ENCODE peak calls at places on chromosome 14, in ten cellular contexts. One of them, this sample, is unnamed.

GRCh38 chr14:39107624-39108023 is 4.6 kb upstream of the SEC23A start:
- DNase-seq in keratinocyte: no peak
- DNase-seq in RWPE2: no peak
- DNase-seq in lower lobe of right lung: no peak
- DNase-seq in AG04450: no peak
- DNase-seq in CD8-positive, alpha-beta T cell: no peak
- DNase-seq in tibial artery: no peak
- DNase-seq in left ventricle myocardium inferior: no peak
- DNase-seq in heart right ventricle: no peak
- DNase-seq in ovary: no peak
- DNase-seq in this sample: peak; percentile 71

GRCh38 chr14:99624971-99625370 is 20.0 kb upstream of the HHIPL1 start:
- DNase-seq in tibial artery: no peak
- DNase-seq in ovary: no peak
- DNase-seq in left ventricle myocardium inferior: no peak
- DNase-seq in AG04450: no peak
- DNase-seq in keratinocyte: no peak
- DNase-seq in CD8-positive, alpha-beta T cell: no peak
- DNase-seq in heart right ventricle: no peak
- DNase-seq in RWPE2: no peak
- DNase-seq in lower lobe of right lung: no peak
- DNase-seq in this sample: no peak

GRCh38 chr14:94769413-94770250 is at the start of gene GSC:
- DNase-seq in keratinocyte: no peak
- DNase-seq in AG04450: no peak
- DNase-seq in RWPE2: no peak
- DNase-seq in CD8-positive, alpha-beta T cell: no peak
- DNase-seq in tibial artery: no peak
- DNase-seq in lower lobe of right lung: no peak
- DNase-seq in ovary: peak; percentile 44
- DNase-seq in left ventricle myocardium inferior: peak; percentile 26
- DNase-seq in heart right ventricle: peak; percentile 42
- DNase-seq in this sample: peak; percentile 89

GRCh38 chr14:68807148-68807600 is 14.3 kb upstream of the ZFP36L1 start:
- DNase-seq in keratinocyte: no peak
- DNase-seq in heart right ventricle: peak; percentile 59
- DNase-seq in CD8-positive, alpha-beta T cell: no peak
- DNase-seq in left ventricle myocardium inferior: peak; percentile 45
- DNase-seq in RWPE2: peak; percentile 62
- DNase-seq in tibial artery: peak; percentile 48
- DNase-seq in lower lobe of right lung: peak; percentile 57
- DNase-seq in AG04450: peak; percentile 95
- DNase-seq in ovary: peak; percentile 75
- DNase-seq in this sample: no peak

GRCh38 chr14:55297611-55298323 is 26.5 kb downstream of the FBXO34 start:
- DNase-seq in AG04450: no peak
- DNase-seq in tibial artery: no peak
- DNase-seq in left ventricle myocardium inferior: no peak
- DNase-seq in keratinocyte: peak; percentile 23
- DNase-seq in lower lobe of right lung: peak; percentile 57
- DNase-seq in ovary: no peak
- DNase-seq in heart right ventricle: no peak
- DNase-seq in CD8-positive, alpha-beta T cell: no peak
- DNase-seq in RWPE2: no peak
- DNase-seq in this sample: peak; percentile 27

GRCh38 chr14:70651522-70651921 is 9.8 kb downstream of the TTC9 start:
- DNase-seq in AG04450: no peak
- DNase-seq in keratinocyte: no peak
- DNase-seq in lower lobe of right lung: no peak
- DNase-seq in left ventricle myocardium inferior: no peak
- DNase-seq in RWPE2: no peak
- DNase-seq in CD8-positive, alpha-beta T cell: no peak
- DNase-seq in ovary: no peak
- DNase-seq in tibial artery: no peak
- DNase-seq in heart right ventricle: no peak
- DNase-seq in this sample: no peak

GRCh38 chr14:76348898-76349297 is 27.0 kb upstream of the ESRRB start:
- DNase-seq in tibial artery: peak; percentile 25
- DNase-seq in AG04450: no peak
- DNase-seq in keratinocyte: no peak
- DNase-seq in CD8-positive, alpha-beta T cell: no peak
- DNase-seq in RWPE2: no peak
- DNase-seq in lower lobe of right lung: no peak
- DNase-seq in left ventricle myocardium inferior: peak; percentile 25
- DNase-seq in heart right ventricle: peak; percentile 27
- DNase-seq in ovary: no peak
- DNase-seq in this sample: peak; percentile 8

GRCh38 chr14:44833376-44833775 is 128.4 kb downstream of the KLHL28 start:
- DNase-seq in tibial artery: no peak
- DNase-seq in AG04450: no peak
- DNase-seq in CD8-positive, alpha-beta T cell: no peak
- DNase-seq in left ventricle myocardium inferior: no peak
- DNase-seq in keratinocyte: no peak
- DNase-seq in lower lobe of right lung: no peak
- DNase-seq in heart right ventricle: no peak
- DNase-seq in RWPE2: no peak
- DNase-seq in ovary: no peak
- DNase-seq in this sample: no peak

GRCh38 chr14:77607741-77608302 is 8.6 kb downstream of the SPTLC2 start:
- DNase-seq in CD8-positive, alpha-beta T cell: no peak
- DNase-seq in tibial artery: peak; percentile 24
- DNase-seq in left ventricle myocardium inferior: no peak
- DNase-seq in ovary: no peak
- DNase-seq in lower lobe of right lung: no peak
- DNase-seq in heart right ventricle: no peak
- DNase-seq in keratinocyte: no peak
- DNase-seq in RWPE2: no peak
- DNase-seq in AG04450: no peak
- DNase-seq in this sample: peak; percentile 30

GRCh38 chr14:105475916-105476845 is 1.6 kb downstream of the CRIP2 start:
- DNase-seq in lower lobe of right lung: peak; percentile 72
- DNase-seq in ovary: no peak
- DNase-seq in RWPE2: no peak
- DNase-seq in left ventricle myocardium inferior: peak; percentile 75
- DNase-seq in CD8-positive, alpha-beta T cell: no peak
- DNase-seq in tibial artery: peak; percentile 76
- DNase-seq in heart right ventricle: peak; percentile 84
- DNase-seq in AG04450: no peak
- DNase-seq in keratinocyte: no peak
- DNase-seq in this sample: peak; percentile 55
- TF ChIP-seq CTCF in lower lobe of right lung: no peak
- TF ChIP-seq CTCF in ovary: no peak
- TF ChIP-seq CTCF in RWPE2: no peak
- TF ChIP-seq CTCF in left ventricle myocardium inferior: no peak
- TF ChIP-seq CTCF in CD8-positive, alpha-beta T cell: no peak
- TF ChIP-seq CTCF in tibial artery: no peak
- TF ChIP-seq CTCF in heart right ventricle: no peak
- TF ChIP-seq CTCF in AG04450: no peak
- TF ChIP-seq CTCF in keratinocyte: no peak
- TF ChIP-seq CTCF in this sample: no peak

GRCh38 chr14:63164108-63164683 is 40.0 kb upstream of the RHOJ start:
- DNase-seq in tibial artery: no peak
- DNase-seq in lower lobe of right lung: no peak
- DNase-seq in left ventricle myocardium inferior: no peak
- DNase-seq in AG04450: no peak
- DNase-seq in heart right ventricle: no peak
- DNase-seq in ovary: no peak
- DNase-seq in CD8-positive, alpha-beta T cell: no peak
- DNase-seq in keratinocyte: no peak
- DNase-seq in RWPE2: no peak
- DNase-seq in this sample: no peak
- H3K4me3 ChIP-seq in tibial artery: no peak overlapping the region
- H3K4me3 ChIP-seq in lower lobe of right lung: no peak overlapping the region
- H3K4me3 ChIP-seq in left ventricle myocardium inferior: no peak overlapping the region
- H3K4me3 ChIP-seq in AG04450: no peak overlapping the region
- H3K4me3 ChIP-seq in heart right ventricle: no peak overlapping the region
- H3K4me3 ChIP-seq in ovary: no peak overlapping the region
- H3K4me3 ChIP-seq in CD8-positive, alpha-beta T cell: no peak overlapping the region
- H3K4me3 ChIP-seq in keratinocyte: no peak overlapping the region
- H3K4me3 ChIP-seq in RWPE2: no peak overlapping the region
- H3K4me3 ChIP-seq in this sample: no peak overlapping the region

DNA sequence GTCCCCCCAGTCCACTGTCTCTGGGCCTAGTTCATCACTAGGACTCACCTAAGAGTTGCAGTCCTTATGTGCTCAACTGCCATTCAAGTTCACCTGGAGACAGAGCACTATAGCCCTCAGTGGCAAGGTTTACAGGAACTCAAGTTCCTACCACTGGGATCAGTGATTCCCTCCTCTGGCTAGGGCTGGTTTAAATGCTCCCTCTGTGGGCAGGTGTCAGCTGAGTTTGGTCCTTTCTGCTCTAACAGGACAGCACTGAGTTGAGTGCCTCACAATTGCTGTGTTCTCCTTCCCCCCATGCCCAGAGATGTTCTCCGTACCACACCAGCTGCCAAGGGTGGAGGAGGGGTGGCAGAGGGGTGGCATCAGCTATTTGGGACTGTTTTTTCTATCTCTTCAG is 20.8 kb upstream of the SAV1 start:
- DNase-seq in RWPE2: no peak
- DNase-seq in left ventricle myocardium inferior: no peak
- DNase-seq in CD8-positive, alpha-beta T cell: no peak
- DNase-seq in AG04450: no peak
- DNase-seq in heart right ventricle: no peak
- DNase-seq in ovary: no peak
- DNase-seq in tibial artery: no peak
- DNase-seq in lower lobe of right lung: no peak
- DNase-seq in keratinocyte: no peak
- DNase-seq in this sample: peak; percentile 42
- TF ChIP-seq CTCF in RWPE2: peak; percentile 27
- TF ChIP-seq CTCF in left ventricle myocardium inferior: peak; percentile 31
- TF ChIP-seq CTCF in CD8-positive, alpha-beta T cell: no peak
- TF ChIP-seq CTCF in AG04450: no peak
- TF ChIP-seq CTCF in heart right ventricle: peak; percentile 20
- TF ChIP-seq CTCF in ovary: no peak
- TF ChIP-seq CTCF in tibial artery: no peak
- TF ChIP-seq CTCF in lower lobe of right lung: no peak
- TF ChIP-seq CTCF in keratinocyte: peak; percentile 18
- TF ChIP-seq CTCF in this sample: peak; percentile 23

DNA sequence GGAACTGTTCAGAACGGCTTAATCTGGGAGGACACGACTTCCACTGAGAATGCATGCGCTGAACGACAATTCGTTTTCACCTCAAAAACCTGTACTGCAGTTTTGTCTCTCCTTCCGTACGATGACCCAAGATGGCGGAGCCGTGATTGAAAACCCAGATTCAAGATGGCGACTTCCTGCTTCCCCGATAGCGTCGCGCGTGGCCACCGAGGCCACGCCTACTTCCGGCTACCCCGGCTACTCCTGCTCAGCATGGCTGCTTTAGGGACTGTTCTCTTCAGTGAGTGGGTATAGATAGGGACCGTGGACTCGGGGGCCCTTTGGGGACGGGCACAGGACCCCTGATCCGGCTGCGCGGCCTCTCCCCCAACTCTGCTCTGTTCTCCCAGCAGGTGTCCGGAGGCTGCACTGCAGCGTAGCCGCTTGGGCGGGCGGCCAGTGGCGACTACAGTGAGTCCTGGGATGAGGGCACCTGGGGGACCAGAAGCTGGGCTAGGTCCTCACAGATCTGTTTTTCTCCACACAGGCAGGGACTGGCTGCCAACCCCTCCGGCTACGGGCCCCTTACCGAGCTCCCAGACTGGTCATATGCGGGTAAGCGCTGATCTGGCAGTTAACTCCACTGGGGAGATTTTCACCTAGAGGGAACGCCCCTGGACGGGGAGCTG is at the start of gene MRPL52:
- DNase-seq in keratinocyte: no peak
- DNase-seq in left ventricle myocardium inferior: peak; percentile 89
- DNase-seq in AG04450: peak; percentile 67
- DNase-seq in CD8-positive, alpha-beta T cell: peak; percentile 87
- DNase-seq in ovary: peak; percentile 92
- DNase-seq in heart right ventricle: peak; percentile 90
- DNase-seq in lower lobe of right lung: peak; percentile 94
- DNase-seq in tibial artery: peak; percentile 90
- DNase-seq in RWPE2: peak; percentile 90
- DNase-seq in this sample: peak; percentile 92
- H3K4me3 ChIP-seq in keratinocyte: peak within 1 kb of the TSS; percentile 99
- H3K4me3 ChIP-seq in left ventricle myocardium inferior: peak within 1 kb of the TSS; percentile 98
- H3K4me3 ChIP-seq in AG04450: peak within 1 kb of the TSS; percentile 86
- H3K4me3 ChIP-seq in CD8-positive, alpha-beta T cell: peak within 1 kb of the TSS; percentile 89
- H3K4me3 ChIP-seq in ovary: peak within 1 kb of the TSS; percentile 57
- H3K4me3 ChIP-seq in heart right ventricle: peak within 1 kb of the TSS; percentile 80
- H3K4me3 ChIP-seq in lower lobe of right lung: peak within 1 kb of the TSS; percentile 98
- H3K4me3 ChIP-seq in tibial artery: peak within 1 kb of the TSS; percentile 67
- H3K4me3 ChIP-seq in RWPE2: peak within 1 kb of the TSS; percentile 55
- H3K4me3 ChIP-seq in this sample: peak within 1 kb of the TSS; percentile 93

DNA sequence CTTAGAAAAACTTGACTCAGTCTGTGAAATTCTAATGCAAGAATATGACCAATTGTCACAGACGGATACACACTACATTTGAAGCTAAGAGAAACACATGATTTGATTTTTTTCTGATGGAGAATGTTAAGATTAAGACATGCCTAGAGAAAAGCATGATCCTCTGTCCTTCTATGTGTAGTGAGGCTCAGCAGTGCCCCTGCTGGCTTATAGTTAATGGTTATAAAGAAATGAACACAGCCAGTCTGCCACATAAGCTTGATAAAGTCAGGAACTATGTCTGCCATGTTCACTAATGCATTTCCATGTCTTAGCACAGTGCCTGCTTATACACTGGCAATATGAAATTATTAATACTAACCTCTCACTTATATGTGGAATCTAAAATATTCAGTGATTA is 168.1 kb upstream of the DAAM1 start:
- DNase-seq in tibial artery: no peak
- DNase-seq in heart right ventricle: no peak
- DNase-seq in RWPE2: no peak
- DNase-seq in ovary: no peak
- DNase-seq in keratinocyte: no peak
- DNase-seq in lower lobe of right lung: no peak
- DNase-seq in AG04450: no peak
- DNase-seq in left ventricle myocardium inferior: no peak
- DNase-seq in CD8-positive, alpha-beta T cell: no peak
- DNase-seq in this sample: peak; percentile 52
- TF ChIP-seq CTCF in tibial artery: peak; percentile 20
- TF ChIP-seq CTCF in heart right ventricle: peak; percentile 49
- TF ChIP-seq CTCF in RWPE2: peak; percentile 77
- TF ChIP-seq CTCF in ovary: no peak
- TF ChIP-seq CTCF in keratinocyte: peak; percentile 56
- TF ChIP-seq CTCF in lower lobe of right lung: peak; percentile 27
- TF ChIP-seq CTCF in AG04450: peak; percentile 65
- TF ChIP-seq CTCF in left ventricle myocardium inferior: peak; percentile 52
- TF ChIP-seq CTCF in CD8-positive, alpha-beta T cell: no peak
- TF ChIP-seq CTCF in this sample: peak; percentile 60